ENCODE peak calls at places on chromosome 21, in nine cellular contexts. E, G, D, N, K, F, B, W and Y are unnamed samples.

GRCh38 chr21:32516729-32517649 is 68.3 kb downstream of the TCP10L start:
- DNase-seq in E (no peak), G (peak), D (no peak), N (no peak), K (peak), F (no peak), B (no peak), W (peak), Y (no peak)

GRCh38 chr21:15978158-15978805 is 248.5 kb downstream of the USP25 start:
- DNase-seq in E (no peak), G (no peak), D (no peak), N (peak), K (no peak), F (no peak), B (no peak), W (peak), Y (no peak)

GRCh38 chr21:23951251-23951650 is 1656.0 kb downstream of the MRPL39 start:
- DNase-seq in E (no peak), G (no peak), D (no peak), N (no peak), K (no peak), F (no peak), B (no peak), W (peak), Y (no peak)

GRCh38 chr21:33750017-33750416 is 107.7 kb downstream of the ITSN1 start:
- DNase-seq in E (no peak), G (no peak), D (no peak), N (no peak), K (no peak), F (no peak), B (no peak), W (no peak), Y (no peak)

GRCh38 chr21:17679002-17679600 is 66.4 kb upstream of the BTG3 start:
- DNase-seq in E (peak), G (peak), D (no peak), N (peak), K (peak), F (no peak), B (no peak), W (peak), Y (peak)

GRCh38 chr21:41170442-41170841 is 2.5 kb downstream of the BACE2 start:
- DNase-seq in E (peak), G (peak), D (no peak), N (peak), K (no peak), F (no peak), B (peak), W (peak), Y (no peak)

GRCh38 chr21:38716942-38717341 is 88.8 kb upstream of the ETS2 start:
- DNase-seq in E (no peak), G (no peak), D (no peak), N (no peak), K (peak), F (no peak), B (no peak), W (peak), Y (no peak)

GRCh38 chr21:25133939-25134338 is 473.3 kb downstream of the MRPL39 start:
- DNase-seq in E (no peak), G (no peak), D (no peak), N (no peak), K (no peak), F (no peak), B (no peak), W (peak), Y (no peak)

GRCh38 chr21:22516230-22516629 is 1518.0 kb downstream of the NCAM2 start:
- DNase-seq in E (no peak), G (no peak), D (no peak), N (no peak), K (no peak), F (no peak), B (no peak), W (no peak), Y (no peak)

DNA sequence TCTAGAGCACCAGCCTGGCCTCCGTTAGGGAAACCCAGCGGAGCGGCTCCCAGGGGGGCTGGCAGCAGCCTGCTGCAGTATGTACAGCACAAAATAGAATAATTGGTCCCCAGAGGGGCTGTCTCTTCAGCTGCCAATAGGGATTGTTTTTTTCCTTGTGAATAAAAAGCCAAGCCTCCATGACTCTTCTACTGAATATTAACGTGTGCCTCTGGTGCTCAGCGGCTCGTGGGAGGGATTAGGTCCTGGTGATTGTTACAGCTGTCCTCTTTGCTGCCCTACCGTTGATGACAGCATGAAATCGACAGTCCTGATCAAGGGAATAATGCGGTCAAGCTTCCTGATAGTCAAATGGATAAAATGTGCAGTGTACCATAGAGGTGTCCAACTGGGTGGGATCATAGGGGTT is 190.7 kb upstream of the RUNX1 start:
- DNase-seq in E (no peak), G (no peak), D (peak), N (no peak), K (no peak), F (no peak), B (no peak), W (no peak), Y (no peak)
- H3K27ac ChIP-seq in E (no peak), G (no peak), D (no peak), N (no peak), K (no peak), F (no peak), B (no peak), W (no peak), Y (no peak)

DNA sequence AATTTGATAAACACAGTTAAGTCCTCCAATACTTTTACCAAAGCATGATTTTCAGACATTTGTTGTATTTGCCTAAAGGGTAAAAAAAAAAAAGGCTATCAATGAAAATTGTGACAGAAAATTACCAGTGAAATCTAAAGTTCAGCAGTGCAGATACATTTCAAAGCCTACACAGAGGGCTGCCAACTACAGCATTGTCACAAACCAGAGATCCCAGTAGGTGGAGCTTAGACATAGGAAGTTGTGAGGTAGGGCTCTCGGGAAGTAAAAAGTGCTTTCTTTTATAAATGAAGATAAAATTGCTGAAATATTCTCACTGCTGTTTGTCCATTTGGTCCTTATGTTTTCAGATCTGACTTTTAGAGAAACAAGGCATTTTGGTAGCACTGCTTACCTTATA is 123.0 kb downstream of the DYRK1A start:
- DNase-seq in E (no peak), G (no peak), D (no peak), N (peak), K (no peak), F (no peak), B (no peak), W (no peak), Y (no peak)
- H3K27ac ChIP-seq in E (no peak), G (no peak), D (peak), N (peak), K (no peak), F (no peak), B (no peak), W (no peak), Y (no peak)

GRCh38 chr21:45079351-45079750 is 5.0 kb downstream of the ADARB1 start:
- DNase-seq in E (no peak), G (no peak), D (no peak), N (no peak), K (no peak), F (no peak), B (no peak), W (no peak), Y (no peak)
- H3K27ac ChIP-seq in E (no peak), G (no peak), D (no peak), N (no peak), K (no peak), F (no peak), B (no peak), W (no peak), Y (peak)

GRCh38 chr21:43021191-43021590 is 46.8 kb downstream of the PKNOX1 start:
- DNase-seq in E (no peak), G (no peak), D (no peak), N (no peak), K (no peak), F (no peak), B (no peak), W (no peak), Y (no peak)
- H3K27ac ChIP-seq in E (peak), G (no peak), D (no peak), N (no peak), K (no peak), F (no peak), B (no peak), W (no peak), Y (no peak)

DNA sequence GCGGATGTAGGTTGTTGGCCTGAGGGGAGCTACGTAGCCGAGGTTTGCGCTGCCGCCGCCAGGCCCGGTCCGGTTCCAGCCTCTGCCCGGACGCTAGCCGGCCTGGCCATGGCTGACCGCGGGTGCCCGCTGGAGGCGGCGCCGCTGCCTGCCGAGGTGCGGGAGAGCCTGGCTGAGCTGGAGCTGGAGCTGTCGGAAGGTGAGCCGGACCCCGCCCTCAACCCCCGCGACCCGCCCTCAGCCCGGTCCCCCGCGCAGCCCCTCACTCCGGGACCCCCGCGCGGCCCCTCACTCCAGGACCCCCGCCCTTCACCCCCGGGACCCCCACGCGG is 299 bp downstream of the DIP2A start:
- DNase-seq in E (no peak), G (no peak), D (no peak), N (no peak), K (no peak), F (no peak), B (no peak), W (no peak), Y (no peak)
- H3K27ac ChIP-seq in E (no peak), G (peak), D (peak), N (peak), K (no peak), F (peak), B (no peak), W (peak), Y (peak)

GRCh38 chr21:42260121-42260520 is 41.2 kb downstream of the ABCG1 start:
- DNase-seq in E (no peak), G (no peak), D (peak), N (no peak), K (no peak), F (no peak), B (no peak), W (no peak), Y (no peak)
- H3K27ac ChIP-seq in E (no peak), G (no peak), D (no peak), N (no peak), K (no peak), F (no peak), B (no peak), W (no peak), Y (no peak)

GRCh38 chr21:26949830-26950229 is 17.1 kb downstream of the ADAMTS5 start:
- DNase-seq in E (no peak), G (no peak), D (no peak), N (no peak), K (no peak), F (no peak), B (no peak), W (no peak), Y (no peak)

GRCh38 chr21:26948194-26948593 is 18.7 kb downstream of the ADAMTS5 start:
- DNase-seq in E (no peak), G (no peak), D (no peak), N (no peak), K (peak), F (no peak), B (no peak), W (no peak), Y (no peak)

GRCh38 chr21:26943916-26944315 is 23.0 kb downstream of the ADAMTS5 start:
- DNase-seq in E (no peak), G (no peak), D (no peak), N (no peak), K (no peak), F (no peak), B (no peak), W (no peak), Y (no peak)

GRCh38 chr21:26946744-26947446 is 20.0 kb downstream of the ADAMTS5 start:
- DNase-seq in E (no peak), G (no peak), D (no peak), N (no peak), K (peak), F (no peak), B (no peak), W (no peak), Y (no peak)

GRCh38 chr21:26945916-26946315 is 21.0 kb downstream of the ADAMTS5 start:
- DNase-seq in E (no peak), G (no peak), D (peak), N (peak), K (peak), F (peak), B (no peak), W (no peak), Y (no peak)
- H3K27ac ChIP-seq in E (no peak), G (no peak), D (peak), N (no peak), K (no peak), F (no peak), B (no peak), W (no peak), Y (no peak)